ENCODE peak calls at places on chromosomes 4 and X, in eight cellular contexts. I, U, J, L, X, K, F and B are unnamed samples.

GRCh38 chr4:5751073-5751917 is 40.3 kb downstream of the EVC start:
- DNase-seq in I (no peak), U (no peak), J (no peak), L (peak; percentile 81), X (no peak), K (no peak), F (no peak), B (no peak)

GRCh38 chr4:70589785-70590184 is 2.3 kb upstream of the AMBN start:
- DNase-seq in I (peak; percentile 15), U (no peak), J (no peak), L (no peak), X (no peak), K (no peak), F (no peak), B (no peak)

GRCh38 chrX:107718156-107718621 is 57.4 kb downstream of the TSC22D3 start:
- DNase-seq in I (peak; percentile 91), U (peak; percentile 44), J (no peak), L (peak; percentile 78), X (peak; percentile 68), K (no peak), F (peak; percentile 74), B (peak; percentile 56)

GRCh38 chrX:270848-271367 is 10.3 kb upstream of the PLCXD1 start:
- DNase-seq in I (no peak), U (no peak), J (peak; percentile 70), L (no peak), X (no peak), K (peak; percentile 79), F (no peak), B (no peak)

GRCh38 chr4:151865327-151865726 is 104.5 kb upstream of the GATB start:
- DNase-seq in I (peak; percentile 80), U (no peak), J (no peak), L (no peak), X (no peak), K (no peak), F (no peak), B (peak; percentile 99)

GRCh38 chr4:154998773-154999172 is 209.7 kb upstream of the NPY2R start:
- DNase-seq in I (no peak), U (no peak), J (no peak), L (no peak), X (no peak), K (no peak), F (no peak), B (no peak)

GRCh38 chr4:48905363-48906015 is 1.1 kb downstream of the OCIAD2 start:
- DNase-seq in I (no peak), U (peak; percentile 25), J (no peak), L (peak; percentile 61), X (no peak), K (no peak), F (no peak), B (no peak)

GRCh38 chr4:109206610-109207009 is 95.8 kb downstream of the COL25A1 start:
- DNase-seq in I (no peak), U (no peak), J (no peak), L (no peak), X (no peak), K (no peak), F (no peak), B (no peak)

GRCh38 chr4:165425629-165426028 is 46.8 kb downstream of the CPE start:
- DNase-seq in I (no peak), U (no peak), J (no peak), L (no peak), X (no peak), K (no peak), F (no peak), B (no peak)

GRCh38 chr4:112038861-112039260 is 106.4 kb upstream of the FAM241A start:
- DNase-seq in I (no peak), U (no peak), J (no peak), L (peak; percentile 4), X (no peak), K (no peak), F (no peak), B (no peak)

GRCh38 chr4:7697326-7697725 is 242.3 kb downstream of the AFAP1 start:
- DNase-seq in I (no peak), U (no peak), J (no peak), L (no peak), X (no peak), K (no peak), F (no peak), B (no peak)

GRCh38 chrX:15170927-15171326 is 99.0 kb downstream of the ASB9 start:
- DNase-seq in I (peak; percentile 31), U (no peak), J (no peak), L (no peak), X (no peak), K (no peak), F (no peak), B (no peak)

GRCh38 chrX:22323541-22323940 is 50.8 kb downstream of the CBLL2 start:
- DNase-seq in I (no peak), U (no peak), J (no peak), L (peak; percentile 77), X (no peak), K (no peak), F (no peak), B (no peak)

GRCh38 chrX:129188223-129188622 is 335.1 kb downstream of the SMARCA1 start:
- DNase-seq in I (no peak), U (no peak), J (no peak), L (no peak), X (no peak), K (no peak), F (no peak), B (no peak)

GRCh38 chr4:183727482-183727881 is 68.4 kb downstream of the TRAPPC11 start:
- DNase-seq in I (no peak), U (peak; percentile 69), J (no peak), L (no peak), X (no peak), K (no peak), F (no peak), B (no peak)

GRCh38 chrX:96372313-96373046 is 312.2 kb upstream of the DIAPH2 start:
- DNase-seq in I (peak; percentile 66), U (peak; percentile 27), J (no peak), L (peak; percentile 70), X (peak; percentile 0), K (no peak), F (no peak), B (peak; percentile 76)

GRCh38 chr4:83974111-83974789 is 438.3 kb downstream of the GPAT3 start:
- DNase-seq in I (no peak), U (no peak), J (no peak), L (no peak), X (no peak), K (no peak), F (no peak), B (no peak)

GRCh38 chrX:10156199-10157031 is at the start of gene CLCN4:
- DNase-seq in I (peak; percentile 80), U (peak; percentile 67), J (no peak), L (no peak), X (no peak), K (peak; percentile 89), F (no peak), B (no peak)

GRCh38 chrX:104854790-104855340 is 288.9 kb downstream of the IL1RAPL2 start:
- DNase-seq in I (no peak), U (no peak), J (no peak), L (no peak), X (no peak), K (no peak), F (no peak), B (no peak)

GRCh38 chr4:70874268-70875156 is 27.7 kb upstream of the MOB1B start:
- DNase-seq in I (no peak), U (no peak), J (no peak), L (no peak), X (no peak), K (no peak), F (no peak), B (no peak)

GRCh38 chr4:14110407-14110806 is 482.9 kb upstream of the BOD1L1 start:
- DNase-seq in I (no peak), U (no peak), J (no peak), L (peak; percentile 85), X (no peak), K (no peak), F (no peak), B (no peak)

GRCh38 chr4:76216521-76216920 is 2.9 kb upstream of the SCARB2 start:
- DNase-seq in I (peak; percentile 16), U (no peak), J (no peak), L (no peak), X (no peak), K (no peak), F (no peak), B (no peak)

GRCh38 chr4:139574641-139575040 is 18.6 kb upstream of the SETD7 start:
- DNase-seq in I (no peak), U (no peak), J (no peak), L (no peak), X (no peak), K (no peak), F (no peak), B (no peak)

GRCh38 chr4:19583827-19584569 is 667.7 kb upstream of the SLIT2 start:
- DNase-seq in I (no peak), U (no peak), J (no peak), L (no peak), X (no peak), K (no peak), F (no peak), B (no peak)

GRCh38 chrX:97315939-97316338 is 432.2 kb downstream of the RPA4 start:
- DNase-seq in I (peak; percentile 62), U (no peak), J (no peak), L (no peak), X (no peak), K (no peak), F (no peak), B (no peak)

GRCh38 chr4:19266566-19266965 is 985.1 kb upstream of the SLIT2 start:
- DNase-seq in I (no peak), U (no peak), J (no peak), L (no peak), X (no peak), K (no peak), F (no peak), B (no peak)

GRCh38 chr4:121428721-121429120 is 47.9 kb upstream of the QRFPR start:
- DNase-seq in I (no peak), U (no peak), J (no peak), L (peak; percentile 22), X (no peak), K (no peak), F (no peak), B (no peak)

GRCh38 chr4:149754526-149754925 is 61.1 kb downstream of the IQCM start:
- DNase-seq in I (no peak), U (no peak), J (no peak), L (peak; percentile 70), X (no peak), K (no peak), F (no peak), B (no peak)